ENCODE peak calls at places on chromosomes 3 and 15, in five cellular contexts. F is K562, C is HCT116, R is GM12878, K is SK-N-SH. M is an unnamed sample.

GRCh38 chr3:86794336-86795065 is 196.4 kb downstream of the VGLL3 start:
- DNase-seq in R (no peak), F (no peak), K (no peak), C (no peak), M (no peak)

GRCh38 chr3:153445817-153446216 is 283.8 kb downstream of the RAP2B start:
- DNase-seq in F (no peak), C (no peak), R (no peak), K (no peak), M (no peak)

GRCh38 chr3:155495387-155495786 is 201.9 kb upstream of the STRIT1 start:
- DNase-seq in K (no peak), R (no peak), F (no peak), C (no peak), M (no peak)

GRCh38 chr3:112128843-112129727 is 4.0 kb downstream of the GCSAM start:
- DNase-seq in F (no peak), C (no peak), K (no peak), R (no peak), M (no peak)

GRCh38 chr15:75809986-75810750 is 33.1 kb upstream of the UBE2Q2 start:
- DNase-seq in C (peak), R (no peak), F (peak), K (peak), M (peak)

GRCh38 chr15:98123297-98123696 is 162.8 kb downstream of the ARRDC4 start:
- DNase-seq in C (no peak), R (no peak), K (no peak), F (no peak), M (no peak)

GRCh38 chr15:23532019-23532418 is 33.5 kb upstream of the MKRN3 start:
- DNase-seq in K (no peak), C (no peak), R (no peak), F (no peak), M (peak)

GRCh38 chr3:103585809-103586208 is 1151.0 kb downstream of the ZPLD1 start:
- DNase-seq in C (no peak), K (no peak), R (no peak), F (no peak), M (no peak)

GRCh38 chr3:4587061-4587837 is 94.1 kb downstream of the ITPR1 start:
- DNase-seq in C (no peak), F (no peak), R (no peak), K (no peak), M (no peak)

GRCh38 chr3:169657351-169658124 is 6.0 kb downstream of the MECOM start:
- DNase-seq in K (no peak), F (no peak), C (no peak), R (no peak), M (peak)

GRCh38 chr15:101029971-101030661 is 111.0 kb downstream of the LRRK1 start:
- DNase-seq in R (no peak), F (no peak), K (no peak), C (no peak), M (no peak)

GRCh38 chr3:133531981-133532380 is 41.5 kb upstream of the CDV3 start:
- DNase-seq in R (no peak), K (no peak), F (no peak), C (no peak), M (no peak)

GRCh38 chr15:31887246-31887645 is 143.1 kb upstream of the CHRNA7 start:
- DNase-seq in K (peak), C (no peak), R (no peak), F (no peak), M (no peak)

GRCh38 chr3:48157950-48158376 is 30.3 kb downstream of the CDC25A start:
- DNase-seq in C (peak), K (peak), F (peak), R (no peak), M (peak)

GRCh38 chr3:190566043-190566933 is 52.4 kb downstream of the IL1RAP start:
- DNase-seq in F (peak), K (peak), C (peak), R (no peak), M (no peak)

GRCh38 chr3:38549486-38549885 is 53.3 kb downstream of the EXOG start:
- DNase-seq in C (no peak), R (no peak), F (no peak), K (no peak), M (no peak)

GRCh38 chr3:54731697-54732445 is 196.0 kb downstream of the LRTM1 start:
- DNase-seq in K (no peak), R (no peak), C (no peak), F (no peak), M (no peak)

GRCh38 chr15:63122002-63122893 is 587 bp downstream of the LACTB start:
- DNase-seq in K (peak), R (peak), F (peak), C (peak), M (peak)
- TF ChIP-seq JUND in K (no peak), R (no peak), F (no peak), C (no peak), M (no peak)

DNA sequence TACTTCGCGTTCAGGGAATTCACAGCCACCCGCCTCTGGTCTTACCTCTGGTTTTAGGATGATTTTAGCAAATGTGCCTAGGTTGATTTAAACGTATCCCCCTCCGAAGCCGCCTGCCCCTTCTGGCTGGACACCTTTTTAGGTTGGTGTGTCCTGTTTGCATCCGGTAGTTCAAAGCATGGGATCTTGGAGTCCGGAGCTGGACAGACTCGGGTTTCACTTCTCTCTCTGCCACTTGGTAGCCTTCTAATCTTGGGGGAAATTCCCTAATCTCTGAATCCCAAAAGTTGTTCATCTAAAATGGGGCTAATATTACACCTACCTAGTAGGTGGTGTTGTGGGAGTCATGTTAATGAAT is 712 bp downstream of the FANCI start:
- DNase-seq in R (no peak), C (no peak), K (no peak), F (no peak), M (no peak)
- TF ChIP-seq JUND in R (no peak), C (no peak), K (no peak), F (no peak), M (no peak)

GRCh38 chr3:105823149-105823866 is 45.5 kb downstream of the CBLB start:
- DNase-seq in K (no peak), F (no peak), C (peak), R (no peak), M (no peak)
- TF ChIP-seq JUND in K (peak), F (peak), C (peak), R (no peak), M (no peak)

DNA sequence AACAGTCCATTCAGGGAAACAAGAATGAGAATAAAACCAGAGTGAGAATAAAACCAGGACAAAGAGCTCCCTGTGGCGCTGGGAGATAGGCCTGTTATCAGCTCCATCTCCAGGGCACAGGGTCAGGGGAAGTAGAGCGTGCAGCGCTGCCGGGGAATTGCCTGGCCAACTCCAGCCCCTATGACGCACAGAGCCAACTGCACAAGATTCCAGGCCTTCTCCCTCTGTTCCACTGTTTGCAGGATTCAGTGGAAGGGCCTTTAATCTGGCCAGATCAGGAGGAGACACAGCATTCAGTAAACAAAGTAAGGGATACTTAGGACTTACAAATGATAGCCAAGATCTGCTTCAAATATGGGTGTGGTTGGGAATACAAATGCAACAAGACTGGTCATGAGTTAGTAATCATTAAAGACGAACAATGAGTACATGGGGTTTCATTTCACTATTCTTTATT is 49.4 kb downstream of the ITGB5 start:
- DNase-seq in R (no peak), C (peak), F (peak), K (peak), M (peak)
- TF ChIP-seq JUND in R (no peak), C (no peak), F (no peak), K (peak), M (no peak)

GRCh38 chr15:78055923-78056713 is 21.4 kb downstream of the TBC1D2B start:
- DNase-seq in R (no peak), K (no peak), F (no peak), C (no peak), M (no peak)
- TF ChIP-seq JUND in R (no peak), K (no peak), F (no peak), C (no peak), M (no peak)

GRCh38 chr3:24004171-24004938 is 59.3 kb downstream of the NR1D2 start:
- DNase-seq in F (no peak), K (no peak), R (peak), C (no peak), M (no peak)

GRCh38 chr3:24003466-24003865 is 58.4 kb downstream of the NR1D2 start:
- DNase-seq in K (no peak), C (no peak), R (no peak), F (no peak), M (no peak)

GRCh38 chr3:24002129-24002528 is 57.0 kb downstream of the NR1D2 start:
- DNase-seq in F (no peak), C (no peak), K (no peak), R (no peak), M (no peak)

GRCh38 chr3:24005669-24006068 is 60.6 kb downstream of the NR1D2 start:
- DNase-seq in K (no peak), C (no peak), R (no peak), F (no peak), M (no peak)
- TF ChIP-seq JUND in K (no peak), C (no peak), R (no peak), F (no peak), M (no peak)

DNA sequence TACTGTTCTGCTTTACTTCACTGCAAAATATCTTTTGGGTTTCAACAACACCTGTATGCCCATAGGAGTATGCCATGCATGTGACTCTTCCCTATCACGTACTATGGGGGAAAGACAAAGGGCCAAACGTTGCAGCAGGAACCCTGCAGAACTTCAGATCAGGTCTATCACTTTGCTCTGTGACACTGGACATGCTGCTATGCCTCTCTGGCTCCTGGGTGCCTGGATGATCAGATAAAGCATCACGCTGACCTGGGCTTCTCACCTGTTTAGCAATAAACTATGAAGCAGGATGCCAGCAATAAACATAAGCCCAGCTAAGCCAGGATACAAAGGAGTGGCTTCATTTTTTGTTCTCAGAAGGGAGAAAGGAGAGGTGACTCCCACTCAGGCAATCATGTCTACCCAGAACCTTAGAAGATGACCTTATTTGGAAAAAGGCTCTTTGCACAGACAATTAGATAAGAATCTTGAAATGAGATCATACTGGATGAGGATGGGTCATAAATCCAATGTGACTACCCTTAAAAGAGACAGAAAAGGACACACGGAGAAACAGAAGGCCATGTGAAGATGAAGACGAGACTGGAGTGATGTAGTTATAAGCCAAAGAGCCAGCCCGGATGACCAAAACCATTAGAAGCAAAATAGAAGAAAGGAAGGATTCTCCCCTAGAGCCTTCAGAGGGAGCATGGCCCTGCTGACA is 19.3 kb downstream of the POMGNT2 start:
- DNase-seq in C (no peak), F (no peak), R (no peak), K (no peak), M (no peak)
- TF ChIP-seq JUND in C (no peak), F (peak), R (no peak), K (no peak), M (no peak)

GRCh38 chr15:89093509-89093908 is 5.3 kb downstream of the ABHD2 start:
- DNase-seq in R (no peak), C (no peak), F (no peak), K (no peak), M (no peak)

GRCh38 chr15:89091667-89092220 is 3.5 kb downstream of the ABHD2 start:
- DNase-seq in R (no peak), K (no peak), C (no peak), F (no peak), M (no peak)

GRCh38 chr15:89088605-89089315 is 504 bp downstream of the ABHD2 start:
- DNase-seq in K (no peak), C (no peak), R (no peak), F (peak), M (no peak)

GRCh38 chr15:89089316-89090230 is 1.3 kb downstream of the ABHD2 start:
- DNase-seq in C (no peak), K (no peak), F (no peak), R (no peak), M (no peak)

DNA sequence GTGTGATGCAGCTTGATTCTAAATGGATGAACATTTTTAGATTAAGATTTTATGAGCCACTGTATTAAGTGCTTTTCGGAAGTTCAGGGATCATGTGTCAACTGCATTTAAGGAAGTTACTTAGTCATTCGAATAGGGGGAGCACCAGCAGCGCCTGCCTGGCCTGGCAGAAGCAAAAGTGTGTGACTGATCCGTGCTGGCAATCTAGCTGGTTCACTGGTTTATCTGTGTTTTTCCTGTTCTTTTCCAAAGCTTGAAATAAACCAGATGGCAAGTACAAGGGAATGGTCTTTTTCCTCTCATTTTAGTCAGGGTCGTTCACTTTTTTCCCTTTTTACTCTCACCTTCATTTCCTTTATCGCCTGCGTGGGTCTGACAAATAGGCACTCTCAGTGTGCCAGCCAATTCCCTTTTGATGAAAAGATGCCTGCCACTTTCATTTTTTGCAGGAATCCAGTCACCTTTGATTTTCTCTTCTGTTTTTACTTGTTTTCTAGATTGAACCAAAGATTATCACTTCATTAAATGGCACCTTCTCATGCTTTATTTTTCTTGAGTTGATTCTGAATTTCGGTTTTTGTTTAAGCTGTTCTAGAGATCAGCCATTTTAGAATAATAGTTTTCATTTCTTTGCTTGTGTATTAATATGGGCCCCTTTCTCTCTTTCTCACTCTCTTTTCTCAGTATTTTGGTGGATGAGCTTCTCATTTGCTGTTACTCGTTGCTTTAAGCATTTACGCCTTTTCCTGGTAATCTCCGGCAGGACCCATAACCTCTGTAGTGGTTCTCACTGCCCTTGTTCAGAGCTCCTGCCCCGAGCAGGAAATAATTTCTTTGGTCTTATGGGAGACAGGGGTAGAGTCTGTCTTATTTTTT is 2.8 kb downstream of the ABHD2 start:
- DNase-seq in K (peak), C (no peak), R (no peak), F (peak), M (no peak)
- TF ChIP-seq JUND in K (peak), C (no peak), R (no peak), F (peak), M (no peak)